ENCODE peak calls at places on chromosomes 12 and 14, in four cellular contexts. One of them, this sample, is unnamed.

GRCh38 chr14:96987771-96988170 is 190.6 kb downstream of the VRK1 start:
- DNase-seq in CMK: no peak
- DNase-seq in neural progenitor cell: no peak
- DNase-seq in NCI-H345: no peak
- DNase-seq in this sample: no peak

GRCh38 chr14:37061697-37062096 is 110.7 kb downstream of the SLC25A21 start:
- DNase-seq in CMK: no peak
- DNase-seq in neural progenitor cell: no peak
- DNase-seq in NCI-H345: no peak
- DNase-seq in this sample: no peak

GRCh38 chr12:115998119-115998633 is 279.3 kb downstream of the MED13L start:
- DNase-seq in CMK: no peak
- DNase-seq in neural progenitor cell: peak
- DNase-seq in NCI-H345: peak
- DNase-seq in this sample: no peak

GRCh38 chr12:126676426-126676825 is 1590.5 kb upstream of the TMEM132C start:
- DNase-seq in CMK: no peak
- DNase-seq in neural progenitor cell: no peak
- DNase-seq in NCI-H345: peak
- DNase-seq in this sample: no peak

GRCh38 chr14:81129242-81129641 is 91.5 kb downstream of the GTF2A1 start:
- DNase-seq in CMK: no peak
- DNase-seq in neural progenitor cell: no peak
- DNase-seq in NCI-H345: no peak
- DNase-seq in this sample: no peak

GRCh38 chr12:120538281-120539156 is 4.4 kb downstream of the RNF10 start:
- DNase-seq in CMK: no peak
- DNase-seq in neural progenitor cell: no peak
- DNase-seq in NCI-H345: no peak
- DNase-seq in this sample: peak

GRCh38 chr12:113432976-113433375 is 10.8 kb downstream of the SDSL start:
- DNase-seq in CMK: no peak
- DNase-seq in neural progenitor cell: no peak
- DNase-seq in NCI-H345: no peak
- DNase-seq in this sample: no peak

GRCh38 chr12:83102499-83102898 is 415.8 kb downstream of the TMTC2 start:
- DNase-seq in CMK: no peak
- DNase-seq in neural progenitor cell: no peak
- DNase-seq in NCI-H345: no peak
- DNase-seq in this sample: no peak

GRCh38 chr12:65824314-65824563 is at the start of gene HMGA2:
- DNase-seq in CMK: no peak
- DNase-seq in neural progenitor cell: no peak
- DNase-seq in NCI-H345: peak
- DNase-seq in this sample: no peak

GRCh38 chr14:96698846-96699543 is 98.2 kb upstream of the VRK1 start:
- DNase-seq in CMK: no peak
- DNase-seq in neural progenitor cell: no peak
- DNase-seq in NCI-H345: no peak
- DNase-seq in this sample: no peak

GRCh38 chr14:59032821-59033220 is 155.6 kb upstream of the DAAM1 start:
- DNase-seq in CMK: no peak
- DNase-seq in neural progenitor cell: no peak
- DNase-seq in NCI-H345: no peak
- DNase-seq in this sample: no peak

GRCh38 chr12:12156116-12156515 is 85.4 kb downstream of the BCL2L14 start:
- DNase-seq in CMK: no peak
- DNase-seq in neural progenitor cell: no peak
- DNase-seq in NCI-H345: no peak
- DNase-seq in this sample: no peak

GRCh38 chr12:19299765-19300164 is 139.5 kb upstream of the AEBP2 start:
- DNase-seq in CMK: no peak
- DNase-seq in neural progenitor cell: no peak
- DNase-seq in NCI-H345: no peak
- DNase-seq in this sample: no peak

GRCh38 chr12:109734219-109735000 is 20.8 kb downstream of the FAM222A start:
- DNase-seq in CMK: no peak
- DNase-seq in neural progenitor cell: peak
- DNase-seq in NCI-H345: peak
- DNase-seq in this sample: peak

GRCh38 chr12:116455540-116456306 is 103.5 kb upstream of the MAP1LC3B2 start:
- DNase-seq in CMK: no peak
- DNase-seq in neural progenitor cell: peak
- DNase-seq in NCI-H345: no peak
- DNase-seq in this sample: peak

GRCh38 chr12:114918535-114919233 is 234.7 kb upstream of the TBX3 start:
- DNase-seq in CMK: no peak
- DNase-seq in neural progenitor cell: no peak
- DNase-seq in NCI-H345: no peak
- DNase-seq in this sample: no peak

GRCh38 chr12:8709124-8709830 is 11.5 kb downstream of the RIMKLB start:
- DNase-seq in CMK: no peak
- DNase-seq in neural progenitor cell: no peak
- DNase-seq in NCI-H345: no peak
- DNase-seq in this sample: no peak

GRCh38 chr12:64883264-64884163 is 59.1 kb downstream of the TBC1D30 start:
- DNase-seq in CMK: no peak
- DNase-seq in neural progenitor cell: peak
- DNase-seq in NCI-H345: peak
- DNase-seq in this sample: no peak

GRCh38 chr14:97073622-97074021 is 276.4 kb downstream of the VRK1 start:
- DNase-seq in CMK: no peak
- DNase-seq in neural progenitor cell: no peak
- DNase-seq in NCI-H345: no peak
- DNase-seq in this sample: no peak

GRCh38 chr12:93847517-93848452 is 170.6 kb downstream of the CRADD start:
- DNase-seq in CMK: no peak
- DNase-seq in neural progenitor cell: no peak
- DNase-seq in NCI-H345: no peak
- DNase-seq in this sample: no peak

GRCh38 chr12:79127268-79127895 is 262.8 kb downstream of the SYT1 start:
- DNase-seq in CMK: no peak
- DNase-seq in neural progenitor cell: no peak
- DNase-seq in NCI-H345: no peak
- DNase-seq in this sample: no peak

This sample was measured in cardiac septum.